ENCODE peak calls at places on chromosomes 13 and 19, in eight cellular contexts. O is A549, D is IMR-90, U is SK-N-SH, N is K562, G is HepG2, A is H1, M is GM12878. Y is an unnamed sample.

GRCh38 chr13:59487883-59488282 is 675.8 kb downstream of the DIAPH3 start:
- DNase-seq in O (no peak), D (no peak), U (no peak), N (no peak), G (no peak), A (no peak), M (no peak), Y (no peak)

GRCh38 chr19:19461671-19462622 is 53.4 kb downstream of the TSSK6 start:
- DNase-seq in O (no peak), D (no peak), U (peak), N (peak), G (peak), A (peak), M (no peak), Y (peak)

GRCh38 chr19:56596676-56597075 is 1.6 kb downstream of the ZNF71 start:
- DNase-seq in O (no peak), D (no peak), U (no peak), N (no peak), G (no peak), A (no peak), M (no peak), Y (no peak)

GRCh38 chr19:940591-941291 is 14.9 kb downstream of the ARID3A start:
- DNase-seq in O (no peak), D (peak), U (peak), N (no peak), G (no peak), A (no peak), M (no peak), Y (no peak)

GRCh38 chr13:114019367-114019766 is 45.5 kb upstream of the C13orf46 start:
- DNase-seq in O (peak), D (no peak), U (peak), N (peak), G (no peak), A (no peak), M (no peak), Y (peak)

GRCh38 chr19:29831041-29831548 is 19.3 kb downstream of the CCNE1 start:
- DNase-seq in O (no peak), D (no peak), U (no peak), N (no peak), G (no peak), A (no peak), M (no peak), Y (no peak)

GRCh38 chr19:39078436-39079200 is 5.5 kb upstream of the ACP7 start:
- DNase-seq in O (peak), D (peak), U (no peak), N (no peak), G (peak), A (no peak), M (no peak), Y (no peak)

GRCh38 chr19:11281336-11282049 is 14.5 kb upstream of the TSPAN16 start:
- DNase-seq in O (no peak), D (no peak), U (peak), N (no peak), G (no peak), A (no peak), M (no peak), Y (no peak)

GRCh38 chr19:45508931-45509691 is 1.8 kb downstream of the VASP start:
- DNase-seq in O (peak), D (peak), U (peak), N (peak), G (peak), A (peak), M (peak), Y (peak)

GRCh38 chr19:29758863-29759262 is 43.8 kb upstream of the C19orf12 start:
- DNase-seq in O (no peak), D (no peak), U (no peak), N (no peak), G (no peak), A (no peak), M (no peak), Y (no peak)

GRCh38 chr19:52689804-52690394 is 44.9 kb downstream of the ZNF611 start:
- DNase-seq in O (no peak), D (no peak), U (peak), N (peak), G (no peak), A (peak), M (no peak), Y (peak)

GRCh38 chr13:32031025-32031814 is at the start of gene FRY:
- DNase-seq in O (peak), D (peak), U (peak), N (no peak), G (peak), A (peak), M (no peak), Y (peak)

GRCh38 chr13:48236528-48237353 is 3.7 kb downstream of the ITM2B start:
- DNase-seq in O (no peak), D (no peak), U (no peak), N (no peak), G (no peak), A (no peak), M (no peak), Y (no peak)

GRCh38 chr19:45396389-45397260 is 8.2 kb downstream of the PPP1R13L start:
- DNase-seq in O (no peak), D (no peak), U (no peak), N (peak), G (no peak), A (peak), M (no peak), Y (peak)

GRCh38 chr19:56321981-56322558 is 7.4 kb upstream of the ZSCAN5A start:
- DNase-seq in O (no peak), D (no peak), U (no peak), N (no peak), G (no peak), A (no peak), M (no peak), Y (no peak)

GRCh38 chr13:109517516-109517915 is 268.9 kb downstream of the IRS2 start:
- DNase-seq in O (no peak), D (no peak), U (no peak), N (no peak), G (no peak), A (no peak), M (no peak), Y (no peak)

GRCh38 chr13:75872970-75873369 is 236.8 kb downstream of the LMO7 start:
- DNase-seq in O (no peak), D (no peak), U (no peak), N (no peak), G (no peak), A (no peak), M (no peak), Y (no peak)

GRCh38 chr13:93338030-93338429 is 111.4 kb downstream of the GPC6 start:
- DNase-seq in O (no peak), D (no peak), U (no peak), N (no peak), G (no peak), A (no peak), M (no peak), Y (no peak)

GRCh38 chr19:412356-413355 is 3.7 kb upstream of the C2CD4C start:
- DNase-seq in O (no peak), D (no peak), U (peak), N (no peak), G (no peak), A (peak), M (no peak), Y (peak)

GRCh38 chr13:109241160-109241559 is 545.2 kb downstream of the IRS2 start:
- DNase-seq in O (no peak), D (no peak), U (no peak), N (no peak), G (no peak), A (no peak), M (no peak), Y (no peak)

GRCh38 chr19:33868821-33869412 is 72.2 kb downstream of the KCTD15 start:
- DNase-seq in O (no peak), D (no peak), U (peak), N (no peak), G (no peak), A (peak), M (no peak), Y (peak)

GRCh38 chr19:19329199-19329598 is 8.6 kb downstream of the MAU2 start:
- DNase-seq in O (no peak), D (no peak), U (no peak), N (no peak), G (no peak), A (no peak), M (no peak), Y (no peak)

GRCh38 chr19:51687791-51688664 is 5.1 kb upstream of the SPACA6 start:
- DNase-seq in O (peak), D (peak), U (peak), N (peak), G (no peak), A (peak), M (no peak), Y (peak)

GRCh38 chr19:37594982-37595382 is 306 bp downstream of the ZNF540 start:
- DNase-seq in O (peak), D (peak), U (no peak), N (peak), G (no peak), A (no peak), M (peak), Y (peak)

GRCh38 chr13:25116044-25116443 is 20.1 kb downstream of the PABPC3 start:
- DNase-seq in O (no peak), D (no peak), U (no peak), N (no peak), G (no peak), A (no peak), M (no peak), Y (no peak)

GRCh38 chr19:5002143-5002542 is 33.2 kb downstream of the KDM4B start:
- DNase-seq in O (no peak), D (peak), U (no peak), N (no peak), G (peak), A (no peak), M (no peak), Y (no peak)

GRCh38 chr19:31349160-31349881 is at the start of gene TSHZ3:
- DNase-seq in O (peak), D (peak), U (peak), N (peak), G (no peak), A (peak), M (no peak), Y (peak)

GRCh38 chr13:46622918-46623256 is 69.9 kb downstream of the LRCH1 start:
- DNase-seq in O (no peak), D (peak), U (peak), N (no peak), G (no peak), A (no peak), M (no peak), Y (no peak)

GRCh38 chr19:46687438-46688145 is 26.6 kb upstream of the DACT3 start:
- DNase-seq in O (no peak), D (no peak), U (no peak), N (no peak), G (no peak), A (no peak), M (no peak), Y (no peak)

GRCh38 chr19:51359294-51359693 is 6.9 kb downstream of the ETFB start:
- DNase-seq in O (no peak), D (peak), U (no peak), N (no peak), G (no peak), A (no peak), M (no peak), Y (no peak)

GRCh38 chr13:30145709-30146367 is 161.5 kb downstream of the KATNAL1 start:
- DNase-seq in O (no peak), D (no peak), U (no peak), N (no peak), G (no peak), A (no peak), M (peak), Y (no peak)

GRCh38 chr13:21060063-21060826 is 1.1 kb downstream of the LATS2 start:
- DNase-seq in O (no peak), D (peak), U (no peak), N (no peak), G (no peak), A (peak), M (no peak), Y (peak)

GRCh38 chr13:21175656-21176194 is 627 bp downstream of the SKA3 start:
- DNase-seq in O (no peak), D (peak), U (peak), N (no peak), G (peak), A (no peak), M (no peak), Y (no peak)

GRCh38 chr19:10868872-10869547 is 2.3 kb upstream of the CARM1 start:
- DNase-seq in O (no peak), D (no peak), U (no peak), N (no peak), G (no peak), A (no peak), M (no peak), Y (no peak)

GRCh38 chr19:21496876-21497275 is 8.5 kb upstream of the ZNF429 start:
- DNase-seq in O (no peak), D (no peak), U (no peak), N (no peak), G (no peak), A (no peak), M (no peak), Y (no peak)

GRCh38 chr19:11821474-11821873 is 7.4 kb downstream of the ZNF440 start:
- DNase-seq in O (no peak), D (peak), U (no peak), N (peak), G (no peak), A (no peak), M (no peak), Y (no peak)

GRCh38 chr13:66992183-66992582 is 238.0 kb downstream of the PCDH9 start:
- DNase-seq in O (no peak), D (peak), U (no peak), N (no peak), G (no peak), A (no peak), M (no peak), Y (no peak)
- TF ChIP-seq USF2 in O (no peak), D (no peak), U (no peak), N (no peak), G (no peak), A (no peak), M (no peak), Y (no peak)

DNA sequence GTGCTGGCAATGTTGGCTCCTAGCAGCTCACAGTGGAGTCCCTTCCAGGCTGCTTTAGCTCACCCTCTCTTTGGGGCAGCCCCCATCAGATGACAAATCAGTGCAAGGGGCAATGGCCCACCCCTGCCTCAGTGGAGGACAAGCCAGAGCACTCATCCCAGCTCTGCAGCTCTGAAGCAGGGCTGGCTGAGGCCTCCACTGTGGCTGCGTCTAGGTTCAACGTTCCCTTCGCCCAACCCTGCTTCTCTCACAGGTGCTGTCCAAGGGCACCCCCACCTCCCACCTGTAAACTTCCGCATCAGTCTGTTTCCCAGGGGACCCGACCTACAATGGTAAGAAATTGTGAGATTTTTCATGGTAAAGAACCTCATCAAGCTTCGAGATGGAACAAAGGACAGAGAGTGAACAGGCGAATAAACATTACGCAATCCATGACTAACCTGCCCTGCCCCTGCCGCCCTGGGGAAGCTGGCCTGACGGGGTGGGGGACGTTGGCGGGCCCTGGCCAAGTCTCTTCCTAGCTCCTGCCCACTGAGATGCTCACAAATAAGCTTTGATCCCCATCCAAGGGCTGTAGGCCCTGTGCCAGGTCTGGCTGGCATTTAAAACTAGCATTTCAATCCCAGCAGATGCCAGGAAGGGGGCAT is 40.5 kb downstream of the DZIP1 start:
- DNase-seq in O (peak), D (no peak), U (no peak), N (no peak), G (peak), A (no peak), M (no peak), Y (no peak)
- TF ChIP-seq USF2 in O (no peak), D (no peak), U (no peak), N (no peak), G (no peak), A (no peak), M (no peak), Y (no peak)

GRCh38 chr13:89212186-89212585 is 1541.0 kb downstream of the SLITRK5 start:
- DNase-seq in O (no peak), D (no peak), U (no peak), N (no peak), G (no peak), A (no peak), M (no peak), Y (no peak)

GRCh38 chr13:89214115-89214514 is 1542.9 kb downstream of the SLITRK5 start:
- DNase-seq in O (no peak), D (no peak), U (no peak), N (no peak), G (no peak), A (no peak), M (no peak), Y (no peak)
- TF ChIP-seq USF2 in O (no peak), D (no peak), U (no peak), N (no peak), G (no peak), A (no peak), M (no peak), Y (no peak)

DNA sequence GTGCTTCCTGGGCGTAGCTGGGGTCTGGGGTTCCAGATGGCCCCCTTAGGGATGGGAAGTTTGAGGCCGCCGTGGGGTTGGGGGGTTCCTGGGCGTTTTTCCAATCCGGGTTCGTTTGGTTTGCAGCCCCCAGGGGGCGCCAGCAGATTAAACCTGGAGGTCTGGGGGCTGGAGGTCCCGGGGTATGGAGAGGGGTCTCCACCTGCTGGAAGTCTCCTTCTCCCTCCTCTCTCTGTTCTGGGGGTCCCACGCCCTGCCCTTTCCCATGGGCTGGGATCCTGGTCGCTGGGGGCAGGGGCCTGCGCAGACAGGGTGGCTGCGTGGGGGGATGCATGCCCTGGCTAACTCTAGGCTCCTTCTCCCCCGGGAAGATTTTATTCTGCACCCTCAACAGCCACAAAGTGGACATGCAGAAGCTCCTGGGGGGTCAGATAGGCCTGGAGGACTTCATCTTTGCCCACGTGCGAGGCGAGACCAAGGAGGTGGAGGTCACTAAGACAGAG is 897 bp downstream of the GIPC3 start:
- DNase-seq in O (no peak), D (no peak), U (peak), N (peak), G (no peak), A (peak), M (no peak), Y (peak)
- TF ChIP-seq USF2 in O (no peak), D (no peak), U (no peak), N (no peak), G (no peak), A (no peak), M (no peak), Y (no peak)

GRCh38 chr19:53774011-53774410 is 50.1 kb downstream of the NLRP12 start:
- DNase-seq in O (no peak), D (no peak), U (no peak), N (no peak), G (no peak), A (no peak), M (no peak), Y (no peak)
- TF ChIP-seq USF2 in O (no peak), D (no peak), U (no peak), N (no peak), G (no peak), A (no peak), M (no peak), Y (no peak)

GRCh38 chr19:8306235-8307054 is 1.7 kb downstream of the CD320 start:
- DNase-seq in O (no peak), D (no peak), U (no peak), N (peak), G (no peak), A (peak), M (no peak), Y (peak)

GRCh38 chr19:8305798-8306197 is 2.4 kb downstream of the CD320 start:
- DNase-seq in O (no peak), D (no peak), U (no peak), N (no peak), G (no peak), A (no peak), M (no peak), Y (peak)

GRCh38 chr19:8302357-8302691 is 5.8 kb downstream of the CD320 start:
- DNase-seq in O (no peak), D (no peak), U (no peak), N (peak), G (no peak), A (no peak), M (no peak), Y (peak)

GRCh38 chr19:8304841-8305621 is 3.1 kb downstream of the CD320 start:
- DNase-seq in O (no peak), D (no peak), U (peak), N (peak), G (no peak), A (peak), M (no peak), Y (peak)

GRCh38 chr19:8302734-8303133 is 5.4 kb downstream of the CD320 start:
- DNase-seq in O (no peak), D (no peak), U (no peak), N (no peak), G (no peak), A (peak), M (no peak), Y (peak)
- TF ChIP-seq USF2 in O (no peak), D (no peak), U (no peak), N (no peak), G (no peak), A (no peak), M (no peak), Y (no peak)

DNA sequence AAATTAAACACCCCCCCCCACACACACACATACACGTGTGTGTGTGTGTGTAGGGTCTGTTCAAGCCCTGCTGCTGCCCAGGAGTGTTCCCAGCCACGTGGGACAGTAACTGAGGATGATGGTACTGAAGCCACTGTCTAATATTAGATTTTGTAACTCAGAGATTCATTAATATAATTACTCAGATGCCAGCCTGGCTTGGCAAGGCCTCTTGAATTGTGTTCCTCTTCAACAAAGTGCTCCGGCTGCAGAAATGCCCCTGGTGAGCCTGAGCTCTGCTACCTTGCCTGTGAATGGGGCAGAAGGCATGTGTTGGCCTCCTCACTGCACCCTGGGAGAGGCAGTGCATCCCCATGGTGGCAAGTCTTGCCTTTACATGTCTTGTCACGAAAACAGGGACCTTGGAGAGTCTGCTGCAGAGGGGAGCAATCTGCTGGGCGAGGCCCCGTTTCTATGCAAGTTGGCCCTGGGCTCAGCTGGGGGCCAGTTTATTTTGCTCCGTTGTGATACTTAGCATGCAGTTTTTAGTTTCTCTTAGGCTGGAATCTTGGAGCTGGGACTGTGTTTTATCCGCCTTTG is 44.0 kb downstream of the NFIX start:
- DNase-seq in O (no peak), D (no peak), U (no peak), N (no peak), G (no peak), A (no peak), M (no peak), Y (no peak)
- TF ChIP-seq USF2 in O (no peak), D (no peak), U (no peak), N (no peak), G (no peak), A (no peak), M (no peak), Y (no peak)

Y was measured in WTC11.